ENCODE peak calls at places on chromosome 1, in five cellular contexts. H is activated CD4-positive, CD25-positive, alpha-beta regulatory T cell treated with anti-CD3 and anti-CD28 coated beads, Interleukin-2, amount 50 U/mL, for 72 hours; B is HTR-8/SVneo; W is activated naive CD4-positive, alpha-beta T cell treated with anti-CD3 and anti-CD28 coated beads, Interleukin-2, amount 10 ng/mL, durations not matched to agents 7 days and 5 days; M is left ventricle myocardium superior. R is an unnamed sample.

GRCh38 chr1:67479146-67479891 is 49.1 kb upstream of the SERBP1 start:
- DNase-seq in H (no peak), B (peak; percentile 18), W (no peak), M (peak; percentile 36), R (no peak)

GRCh38 chr1:193614817-193615216 is 428.4 kb upstream of the B3GALT2 start:
- DNase-seq in H (no peak), B (no peak), W (no peak), M (no peak), R (no peak)

GRCh38 chr1:153633161-153633746 is 612 bp upstream of the CHTOP start:
- DNase-seq in H (no peak), B (no peak), W (no peak), M (no peak), R (no peak)

GRCh38 chr1:94729287-94729686 is 90.9 kb upstream of the SLC44A3 start:
- DNase-seq in H (no peak), B (peak; percentile 21), W (no peak), M (no peak), R (no peak)

GRCh38 chr1:10588640-10589039 is 113.9 kb downstream of the PEX14 start:
- DNase-seq in H (no peak), B (no peak), W (no peak), M (no peak), R (no peak)

GRCh38 chr1:47934243-47934805 is 62.9 kb downstream of the TRABD2B start:
- DNase-seq in H (no peak), B (no peak), W (no peak), M (peak; percentile 71), R (no peak)

GRCh38 chr1:36576677-36577076 is 94.0 kb upstream of the CSF3R start:
- DNase-seq in H (no peak), B (no peak), W (no peak), M (no peak), R (no peak)

GRCh38 chr1:101356604-101357443 is 120.0 kb downstream of the S1PR1 start:
- DNase-seq in H (no peak), B (no peak), W (no peak), M (no peak), R (no peak)

GRCh38 chr1:225435487-225435886 is 7.6 kb upstream of the LBR start:
- DNase-seq in H (no peak), B (no peak), W (no peak), M (no peak), R (no peak)

GRCh38 chr1:39142394-39143060 is 62.0 kb upstream of the MACF1 start:
- DNase-seq in H (no peak), B (no peak), W (no peak), M (no peak), R (no peak)

GRCh38 chr1:234890694-234891093 is 237.9 kb downstream of the TOMM20 start:
- DNase-seq in H (no peak), B (no peak), W (no peak), M (no peak), R (peak; percentile 61)

R was measured in DND-41.